ENCODE peak calls at places on chromosomes 2 and 18, in six cellular contexts. O is A549, H is stomach, Q is transverse colon, C is K562, E is suprapubic skin. S is an unnamed sample.

GRCh38 chr2:36497570-36498163 is 100.3 kb downstream of the FEZ2 start:
- DNase-seq in O (no peak), H (no peak), Q (no peak), C (no peak), E (no peak), S (no peak)

GRCh38 chr2:208595386-208596275 is 189.0 kb downstream of the PTH2R start:
- DNase-seq in O (peak), H (no peak), Q (peak), C (peak), E (no peak), S (no peak)

GRCh38 chr2:240765007-240765406 is 55.0 kb downstream of the KIF1A start:
- DNase-seq in O (no peak), H (no peak), Q (no peak), C (no peak), E (no peak), S (no peak)

GRCh38 chr2:43943809-43944452 is 51.9 kb downstream of the LRPPRC start:
- DNase-seq in O (no peak), H (no peak), Q (no peak), C (no peak), E (no peak), S (no peak)

GRCh38 chr2:98519156-98519555 is 74.5 kb downstream of the INPP4A start:
- DNase-seq in O (no peak), H (no peak), Q (no peak), C (no peak), E (no peak), S (no peak)

GRCh38 chr2:1501196-1501851 is 88.1 kb downstream of the TPO start:
- DNase-seq in O (no peak), H (no peak), Q (no peak), C (no peak), E (peak), S (no peak)

GRCh38 chr2:96878796-96879544 is 9.1 kb upstream of the SEMA4C start:
- DNase-seq in O (no peak), H (no peak), Q (no peak), C (no peak), E (no peak), S (no peak)

GRCh38 chr2:118808429-118808809 is 39.0 kb downstream of the EN1 start:
- DNase-seq in O (no peak), H (no peak), Q (no peak), C (no peak), E (no peak), S (no peak)

GRCh38 chr2:37877457-37878315 is 47.4 kb upstream of the RMDN2 start:
- DNase-seq in O (peak), H (no peak), Q (no peak), C (peak), E (no peak), S (no peak)

GRCh38 chr2:101706121-101706818 is 8.8 kb downstream of the MAP4K4 start:
- DNase-seq in O (no peak), H (no peak), Q (no peak), C (no peak), E (no peak), S (no peak)

GRCh38 chr2:36355157-36355889 is at the start of gene CRIM1:
- DNase-seq in O (peak), H (peak), Q (peak), C (no peak), E (peak), S (peak)

GRCh38 chr2:170932948-170933347 is 3.9 kb downstream of the GORASP2 start:
- DNase-seq in O (no peak), H (no peak), Q (no peak), C (no peak), E (no peak), S (no peak)

GRCh38 chr18:48615566-48616401 is 77.0 kb downstream of the CTIF start:
- DNase-seq in O (no peak), H (peak), Q (peak), C (no peak), E (no peak), S (no peak)

GRCh38 chr2:65231892-65232477 is 4.4 kb downstream of the ACTR2 start:
- DNase-seq in O (no peak), H (no peak), Q (no peak), C (peak), E (no peak), S (no peak)

GRCh38 chr2:233857511-233858118 is 3.3 kb upstream of the HJURP start:
- DNase-seq in O (peak), H (peak), Q (peak), C (peak), E (no peak), S (no peak)

GRCh38 chr2:212156114-212156513 is 382.5 kb downstream of the ERBB4 start:
- DNase-seq in O (no peak), H (no peak), Q (no peak), C (no peak), E (no peak), S (no peak)

GRCh38 chr2:119721462-119721861 is 38.3 kb upstream of the PTPN4 start:
- DNase-seq in O (no peak), H (no peak), Q (no peak), C (no peak), E (no peak), S (no peak)

GRCh38 chr18:13568443-13569392 is 157.6 kb downstream of the FAM210A start:
- DNase-seq in O (no peak), H (no peak), Q (no peak), C (no peak), E (no peak), S (no peak)

GRCh38 chr2:132943829-132944228 is 273.8 kb upstream of the LYPD1 start:
- DNase-seq in O (no peak), H (no peak), Q (no peak), C (no peak), E (no peak), S (no peak)

GRCh38 chr2:163736433-163737168 is 793 bp upstream of the FIGN start:
- DNase-seq in O (peak), H (no peak), Q (peak), C (no peak), E (peak), S (peak)

GRCh38 chr2:158580760-158581159 is 124.0 kb downstream of the PKP4 start:
- DNase-seq in O (no peak), H (no peak), Q (peak), C (no peak), E (no peak), S (no peak)

GRCh38 chr2:233165895-233166661 is 85.4 kb upstream of the ATG16L1 start:
- DNase-seq in O (peak), H (peak), Q (peak), C (peak), E (peak), S (peak)

GRCh38 chr2:174338626-174339570 is 4.1 kb downstream of the SP9 start:
- DNase-seq in O (no peak), H (no peak), Q (no peak), C (no peak), E (no peak), S (no peak)

GRCh38 chr2:16661536-16661935 is 4.1 kb downstream of the CYRIA start:
- DNase-seq in O (no peak), H (no peak), Q (no peak), C (no peak), E (no peak), S (no peak)

GRCh38 chr2:101238930-101239759 is 13.5 kb upstream of the CNOT11 start:
- DNase-seq in O (peak), H (peak), Q (peak), C (no peak), E (no peak), S (no peak)

GRCh38 chr2:62931536-62931935 is 119.1 kb upstream of the OTX1 start:
- DNase-seq in O (no peak), H (no peak), Q (no peak), C (no peak), E (no peak), S (no peak)

GRCh38 chr2:4130651-4131050 is 427.3 kb downstream of the DCDC2C start:
- DNase-seq in O (no peak), H (no peak), Q (no peak), C (no peak), E (no peak), S (no peak)

GRCh38 chr18:58221060-58221725 is 177.2 kb downstream of the NEDD4L start:
- DNase-seq in O (peak), H (peak), Q (peak), C (peak), E (no peak), S (no peak)

GRCh38 chr2:204885747-204886146 is 340.5 kb downstream of the PARD3B start:
- DNase-seq in O (no peak), H (no peak), Q (no peak), C (peak), E (no peak), S (no peak)

GRCh38 chr2:109446531-109447131 is 167.1 kb downstream of the SEPTIN10 start:
- DNase-seq in O (no peak), H (no peak), Q (no peak), C (no peak), E (peak), S (no peak)

GRCh38 chr2:200665626-200666453 is 80.0 kb downstream of the AOX1 start:
- DNase-seq in O (no peak), H (no peak), Q (no peak), C (no peak), E (no peak), S (no peak)

GRCh38 chr2:241814571-241815476 is 5.8 kb downstream of the NEU4 start:
- DNase-seq in O (no peak), H (no peak), Q (no peak), C (no peak), E (peak), S (no peak)

GRCh38 chr2:3173031-3173430 is 204.6 kb downstream of the EIPR1 start:
- DNase-seq in O (no peak), H (no peak), Q (no peak), C (no peak), E (peak), S (no peak)

GRCh38 chr2:100703744-100704143 is 116.2 kb upstream of the NPAS2 start:
- DNase-seq in O (no peak), H (no peak), Q (no peak), C (no peak), E (no peak), S (no peak)

GRCh38 chr2:151111599-151112278 is 149.9 kb downstream of the RBM43 start:
- DNase-seq in O (no peak), H (no peak), Q (no peak), C (no peak), E (no peak), S (no peak)

GRCh38 chr2:166417669-166418068 is 41.9 kb upstream of the SCN9A start:
- DNase-seq in O (no peak), H (no peak), Q (no peak), C (peak), E (no peak), S (no peak)

GRCh38 chr2:19362652-19363473 is 4.4 kb upstream of the OSR1 start:
- DNase-seq in O (peak), H (peak), Q (peak), C (peak), E (peak), S (peak)

DNA sequence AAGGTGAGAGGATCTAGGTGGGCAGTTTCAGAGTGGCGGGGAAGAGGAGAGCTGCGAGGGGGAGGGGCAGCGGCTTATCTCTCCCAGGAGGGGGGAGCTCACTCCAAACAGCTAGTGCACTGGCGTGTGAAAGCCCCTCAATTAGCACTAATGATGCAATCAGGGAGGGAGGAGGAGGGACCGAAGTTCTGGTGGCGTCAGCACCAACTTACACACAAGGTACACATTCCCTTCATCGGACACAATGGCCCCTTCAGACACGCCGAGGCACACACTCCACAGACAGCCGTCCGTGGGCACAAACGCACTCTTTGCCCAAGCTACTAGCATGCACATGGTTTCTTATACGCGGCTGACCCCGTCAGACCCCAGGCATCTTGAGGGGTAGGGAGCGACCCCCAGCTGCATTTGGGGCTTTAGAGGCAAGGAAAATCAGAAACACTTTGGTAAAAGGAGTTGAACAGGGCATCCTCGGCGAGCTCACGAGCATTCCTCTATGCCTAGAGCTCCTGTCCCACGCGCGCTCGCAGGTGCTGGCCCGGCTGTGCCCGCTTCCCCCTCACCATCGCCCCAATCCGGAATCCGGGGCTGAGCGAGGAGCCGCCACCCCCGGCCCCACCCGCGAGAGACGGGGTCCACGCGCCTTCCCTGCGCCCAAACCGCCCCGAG is 868 bp upstream of the PKDCC start:
- DNase-seq in O (no peak), H (no peak), Q (no peak), C (no peak), E (no peak), S (peak)
- TF ChIP-seq EP300 in O (no peak), H (no peak), Q (no peak), C (no peak), E (no peak), S (no peak)

GRCh38 chr2:180006236-180006635 is 861 bp downstream of the CWC22 start:
- DNase-seq in O (no peak), H (no peak), Q (no peak), C (no peak), E (no peak), S (no peak)

GRCh38 chr2:180004731-180005130 is 2.4 kb downstream of the CWC22 start:
- DNase-seq in O (no peak), H (no peak), Q (no peak), C (no peak), E (no peak), S (no peak)

GRCh38 chr2:180010701-180011100 is 3.6 kb upstream of the CWC22 start:
- DNase-seq in O (no peak), H (no peak), Q (no peak), C (no peak), E (no peak), S (no peak)

GRCh38 chr2:180003566-180003965 is 3.5 kb downstream of the CWC22 start:
- DNase-seq in O (no peak), H (no peak), Q (no peak), C (peak), E (no peak), S (no peak)

GRCh38 chr2:180006781-180007579 is at the start of gene CWC22:
- DNase-seq in O (peak), H (peak), Q (peak), C (peak), E (peak), S (peak)
- TF ChIP-seq EP300 in O (no peak), H (no peak), Q (no peak), C (peak), E (no peak), S (peak)

DNA sequence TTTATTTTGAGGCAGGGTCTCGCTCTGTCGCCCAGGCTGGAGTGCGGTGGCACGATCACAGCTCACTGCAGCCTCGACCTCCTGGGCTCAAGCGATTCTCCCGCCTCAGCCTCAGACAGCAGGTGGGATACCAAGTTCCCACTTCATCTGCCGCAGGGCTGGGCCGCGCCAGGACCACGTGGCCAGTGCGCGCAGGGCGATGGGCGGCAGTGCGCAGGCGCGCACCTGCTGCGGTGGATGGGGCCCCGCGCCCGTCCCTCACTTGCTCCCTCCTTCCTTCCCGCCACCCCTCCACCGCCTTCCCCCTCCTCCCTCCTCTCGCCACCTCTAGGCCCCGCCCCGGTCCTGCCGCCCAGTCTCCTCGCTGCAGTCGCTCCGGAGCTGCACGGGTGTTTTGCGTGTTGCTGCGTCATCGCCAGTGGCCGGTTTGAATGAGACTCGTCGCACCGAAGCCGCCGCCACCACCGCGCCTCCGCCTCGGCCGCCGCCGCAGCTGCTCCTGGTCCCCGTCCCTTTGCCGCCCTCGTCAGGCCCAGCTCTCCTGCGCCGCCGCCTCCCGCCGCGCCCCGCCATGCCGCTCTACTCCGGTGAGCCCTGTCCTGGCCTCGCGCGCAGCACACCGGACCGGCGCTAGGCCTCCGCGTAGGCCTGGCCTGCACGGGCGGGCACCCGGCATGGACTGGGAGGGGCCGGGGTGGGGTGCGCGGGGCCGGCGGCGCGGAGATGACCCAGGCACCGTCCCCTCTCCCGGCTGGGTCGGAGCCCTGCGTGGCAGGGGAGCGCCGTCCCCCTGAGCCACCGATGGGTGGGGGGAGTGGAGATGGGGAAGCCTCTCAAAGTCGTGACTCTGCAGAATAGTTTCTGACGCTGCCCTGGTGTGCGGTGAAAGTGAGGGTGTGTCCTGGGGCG is at the start of gene USP14:
- DNase-seq in O (peak), H (peak), Q (peak), C (peak), E (peak), S (peak)
- TF ChIP-seq EP300 in O (no peak), H (no peak), Q (no peak), C (no peak), E (no peak), S (peak)

GRCh38 chr18:10131783-10132381 is 218.1 kb downstream of the VAPA start:
- DNase-seq in O (no peak), H (no peak), Q (no peak), C (no peak), E (no peak), S (no peak)
- TF ChIP-seq EP300 in O (no peak), H (no peak), Q (no peak), C (no peak), E (no peak), S (no peak)

GRCh38 chr2:25378731-25379490 is 37.2 kb upstream of the DNMT3A start:
- DNase-seq in O (no peak), H (peak), Q (no peak), C (no peak), E (no peak), S (no peak)

GRCh38 chr2:25377822-25378421 is 36.2 kb upstream of the DNMT3A start:
- DNase-seq in O (no peak), H (peak), Q (no peak), C (no peak), E (no peak), S (no peak)

GRCh38 chr2:25375371-25375988 is 33.8 kb upstream of the DNMT3A start:
- DNase-seq in O (no peak), H (peak), Q (no peak), C (no peak), E (no peak), S (no peak)

GRCh38 chr2:25375989-25376545 is 34.3 kb upstream of the DNMT3A start:
- DNase-seq in O (no peak), H (peak), Q (no peak), C (no peak), E (no peak), S (no peak)

GRCh38 chr2:25376750-25377621 is 35.3 kb upstream of the DNMT3A start:
- DNase-seq in O (peak), H (peak), Q (peak), C (peak), E (peak), S (peak)
- TF ChIP-seq EP300 in O (no peak), H (no peak), Q (no peak), C (no peak), E (no peak), S (no peak)

GRCh38 chr18:3097082-3097481 is 84.1 kb upstream of the LPIN2 start:
- DNase-seq in O (no peak), H (no peak), Q (no peak), C (no peak), E (no peak), S (no peak)

GRCh38 chr18:3093624-3094354 is 80.8 kb upstream of the LPIN2 start:
- DNase-seq in O (no peak), H (peak), Q (peak), C (no peak), E (no peak), S (no peak)

GRCh38 chr18:3099327-3099726 is 86.4 kb upstream of the LPIN2 start:
- DNase-seq in O (no peak), H (no peak), Q (no peak), C (no peak), E (no peak), S (no peak)

GRCh38 chr18:3094355-3094684 is 81.4 kb upstream of the LPIN2 start:
- DNase-seq in O (no peak), H (no peak), Q (no peak), C (no peak), E (no peak), S (no peak)

DNA sequence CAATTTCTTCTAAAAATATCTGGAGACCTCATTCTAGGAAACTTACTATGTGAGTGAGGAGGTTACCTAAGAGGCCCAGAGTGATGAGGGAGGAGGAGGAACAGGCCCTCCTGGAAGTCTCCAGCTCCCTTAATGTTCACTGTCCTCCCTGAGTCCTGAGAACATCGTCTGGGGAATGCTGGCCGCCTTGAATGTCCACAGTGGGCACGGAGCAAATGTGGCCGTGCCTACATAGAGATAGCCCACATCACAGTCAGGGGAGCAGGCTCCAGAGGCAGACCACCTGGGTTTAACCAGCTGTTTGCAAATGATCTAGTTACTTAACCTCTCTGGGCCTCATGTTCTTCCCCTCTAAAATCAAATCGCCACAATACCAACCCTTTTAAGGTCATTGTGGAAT is 83.0 kb upstream of the LPIN2 start:
- DNase-seq in O (no peak), H (no peak), Q (no peak), C (no peak), E (no peak), S (no peak)
- TF ChIP-seq EP300 in O (no peak), H (no peak), Q (no peak), C (no peak), E (no peak), S (no peak)

GRCh38 chr2:189409647-189410046 is 31.6 kb upstream of the WDR75 start:
- DNase-seq in O (no peak), H (no peak), Q (no peak), C (no peak), E (no peak), S (no peak)
- TF ChIP-seq EP300 in O (no peak), H (no peak), Q (no peak), C (no peak), E (no peak), S (no peak)

DNA sequence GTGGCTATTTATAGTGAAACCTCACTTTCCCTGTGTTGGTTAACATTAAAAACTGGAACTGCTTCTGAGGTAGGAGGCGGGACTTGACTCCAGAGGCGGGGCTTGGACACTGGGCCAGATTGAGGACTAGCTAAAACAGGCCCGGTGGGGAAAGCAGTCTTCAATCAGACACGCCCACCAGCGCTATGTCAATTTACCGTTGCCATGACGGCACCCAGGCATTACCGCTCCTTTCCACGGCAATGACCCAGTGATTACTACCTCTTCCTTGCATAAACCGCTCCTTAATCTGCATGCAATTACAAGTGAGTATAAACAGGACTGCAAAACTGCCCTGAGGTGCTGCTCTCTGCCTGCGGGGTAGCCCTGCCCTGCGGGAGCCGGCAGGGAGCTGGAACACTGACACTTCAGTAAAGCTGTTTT is 35.3 kb downstream of the LRRFIP1 start:
- DNase-seq in O (no peak), H (peak), Q (peak), C (peak), E (peak), S (peak)
- TF ChIP-seq EP300 in O (no peak), H (peak), Q (peak), C (no peak), E (no peak), S (peak)

GRCh38 chr2:168686485-168687191 is 115.8 kb upstream of the NOSTRIN start:
- DNase-seq in O (no peak), H (no peak), Q (no peak), C (no peak), E (no peak), S (no peak)
- TF ChIP-seq EP300 in O (no peak), H (no peak), Q (no peak), C (no peak), E (no peak), S (no peak)

S was measured in tibial nerve.